ENCODE peak calls at places on chromosomes 11 and 22, in ten cellular contexts. O is SJSA1; P is stimulated activated CD4-positive, alpha-beta T cell treated with anti-CD3 and anti-CD28 coated beads, Interleukin-4, amount 100 ng/mL, for 48 hours; I is T-helper 22 cell; E is ELR; H is tibial nerve; K is activated T-cell treated with anti-CD3 and anti-CD28 coated beads, Interleukin-2, amount 50 U/mL, for 72 hours; N is NCI-H1092 treated with DMSO at 0.1 percent for 48 hours; Q is activated CD4-positive, alpha-beta T cell treated with anti-CD3 and anti-CD28 coated beads, Interleukin-2, amount 50 U/mL, for 1 hour; L is foreskin melanocyte. W is an unnamed sample.
A peak's percentile ranks its signal among the peaks of the same experiment; 100 is the strongest.

GRCh38 chr11:1759151-1759850 is 4.4 kb downstream of the CTSD start:
- DNase-seq in O (no peak), P (no peak), I (no peak), E (no peak), H (no peak), K (no peak), N (no peak), Q (no peak), L (no peak), W (no peak)

GRCh38 chr11:100739636-100740035 is 52.5 kb downstream of the ARHGAP42 start:
- DNase-seq in O (peak; percentile 67), P (no peak), I (no peak), E (peak; percentile 84), H (no peak), K (no peak), N (peak; percentile 10), Q (no peak), L (peak; percentile 87), W (no peak)

GRCh38 chr11:15339302-15339701 is 224.6 kb downstream of the INSC start:
- DNase-seq in O (no peak), P (no peak), I (no peak), E (no peak), H (no peak), K (no peak), N (no peak), Q (no peak), L (no peak), W (no peak)

GRCh38 chr22:49212466-49212865 is 615.2 kb downstream of the BRD1 start:
- DNase-seq in O (peak; percentile 36), P (no peak), I (no peak), E (no peak), H (no peak), K (no peak), N (no peak), Q (no peak), L (no peak), W (no peak)

GRCh38 chr11:108697872-108698473 is 33.1 kb downstream of the DDX10 start:
- DNase-seq in O (peak; percentile 39), P (peak; percentile 7), I (no peak), E (peak; percentile 75), H (no peak), K (peak; percentile 51), N (peak; percentile 65), Q (peak; percentile 13), L (peak; percentile 45), W (no peak)

GRCh38 chr11:34180045-34180813 is 74.8 kb downstream of the NAT10 start:
- DNase-seq in O (no peak), P (no peak), I (no peak), E (no peak), H (no peak), K (peak; percentile 33), N (no peak), Q (no peak), L (no peak), W (no peak)

GRCh38 chr11:70727899-70728620 is 329.7 kb downstream of the CTTN start:
- DNase-seq in O (no peak), P (no peak), I (no peak), E (no peak), H (no peak), K (no peak), N (peak; percentile 6), Q (no peak), L (no peak), W (no peak)

GRCh38 chr22:22060200-22061084 is 77.9 kb upstream of the TOP3B start:
- DNase-seq in O (peak; percentile 57), P (peak; percentile 73), I (no peak), E (peak; percentile 51), H (peak; percentile 29), K (peak; percentile 76), N (no peak), Q (peak; percentile 46), L (no peak), W (no peak)

GRCh38 chr11:13016415-13016814 is 7.3 kb downstream of the RASSF10 start:
- DNase-seq in O (no peak), P (no peak), I (no peak), E (peak; percentile 36), H (no peak), K (no peak), N (peak; percentile 59), Q (no peak), L (no peak), W (no peak)

GRCh38 chr11:78251083-78251699 is 62.5 kb downstream of the USP35 start:
- DNase-seq in O (no peak), P (no peak), I (no peak), E (peak; percentile 15), H (no peak), K (no peak), N (no peak), Q (no peak), L (no peak), W (no peak)

GRCh38 chr22:43743131-43743530 is 69.0 kb downstream of the EFCAB6 start:
- DNase-seq in O (no peak), P (no peak), I (no peak), E (no peak), H (no peak), K (no peak), N (no peak), Q (no peak), L (no peak), W (no peak)

GRCh38 chr11:72066855-72067254 is 13.5 kb downstream of the NUMA1 start:
- DNase-seq in O (no peak), P (no peak), I (no peak), E (no peak), H (no peak), K (no peak), N (no peak), Q (no peak), L (no peak), W (no peak)

GRCh38 chr11:74466916-74467885 is at the start of gene KCNE3:
- DNase-seq in O (no peak), P (no peak), I (no peak), E (no peak), H (no peak), K (no peak), N (no peak), Q (no peak), L (no peak), W (no peak)

GRCh38 chr11:10305262-10305963 is 540 bp downstream of the ADM start:
- DNase-seq in O (no peak), P (no peak), I (no peak), E (peak; percentile 60), H (no peak), K (peak; percentile 36), N (peak; percentile 34), Q (no peak), L (peak; percentile 18), W (no peak)

GRCh38 chr22:27358096-27358870 is 443.3 kb downstream of the MN1 start:
- DNase-seq in O (no peak), P (no peak), I (no peak), E (no peak), H (no peak), K (no peak), N (no peak), Q (no peak), L (no peak), W (no peak)

GRCh38 chr11:31804439-31805036 is 6.6 kb downstream of the PAX6 start:
- DNase-seq in O (no peak), P (no peak), I (no peak), E (no peak), H (no peak), K (no peak), N (no peak), Q (no peak), L (no peak), W (no peak)

GRCh38 chr11:20512869-20513268 is 86.5 kb upstream of the SLC6A5 start:
- DNase-seq in O (no peak), P (no peak), I (no peak), E (no peak), H (no peak), K (no peak), N (no peak), Q (no peak), L (no peak), W (no peak)

GRCh38 chr11:133833899-133834296 is 11.4 kb downstream of the SPATA19 start:
- DNase-seq in O (no peak), P (no peak), I (no peak), E (no peak), H (no peak), K (no peak), N (no peak), Q (no peak), L (no peak), W (no peak)

GRCh38 chr11:64613648-64614047 is 22.6 kb downstream of the SLC22A12 start:
- DNase-seq in O (no peak), P (no peak), I (no peak), E (no peak), H (no peak), K (no peak), N (no peak), Q (no peak), L (no peak), W (no peak)

GRCh38 chr11:134599180-134599810 is 187.3 kb upstream of the B3GAT1 start:
- DNase-seq in O (no peak), P (no peak), I (no peak), E (no peak), H (no peak), K (no peak), N (no peak), Q (no peak), L (no peak), W (no peak)

W was measured in CD4-positive, CD25-positive, alpha-beta regulatory T cell.